ENCODE peak calls at places on chromosomes 11 and 22, in seven cellular contexts. K is colonic mucosa; V is activated naive CD8-positive, alpha-beta T cell treated with anti-CD3 and anti-CD28 coated beads, Interleukin-2, amount 50 U/mL, for 24 hours; S is mesothelial cell of epicardium; A is naive thymus-derived CD4-positive, alpha-beta T cell; U is NCI-H1436; C is IMR-90. X is an unnamed sample.

GRCh38 chr11:129313588-129314288 is 61.9 kb upstream of the BARX2 start:
- DNase-seq in V (no peak), A (no peak), K (no peak), C (peak; percentile 49), S (no peak), U (no peak), X (no peak)

GRCh38 chr11:125063429-125064043 is 431 bp downstream of the SLC37A2 start:
- DNase-seq in C (no peak), V (no peak), S (no peak), A (peak; percentile 4), U (no peak), K (no peak), X (no peak)

GRCh38 chr11:104781037-104781436 is 117.2 kb downstream of the CASP12 start:
- DNase-seq in A (no peak), V (no peak), S (no peak), U (no peak), C (no peak), K (no peak), X (no peak)

GRCh38 chr11:60841797-60842687 is at the start of gene CCDC86:
- DNase-seq in V (peak; percentile 100), S (peak; percentile 100), U (peak; percentile 90), A (peak; percentile 100), C (peak; percentile 94), K (peak; percentile 97), X (peak; percentile 92)

GRCh38 chr11:16347928-16348685 is 8.2 kb downstream of the SOX6 start:
- DNase-seq in V (no peak), K (no peak), C (peak; percentile 42), U (peak; percentile 18), A (no peak), S (no peak), X (no peak)

GRCh38 chr22:43110927-43111623 is 525 bp downstream of the BIK start:
- DNase-seq in C (no peak), V (peak; percentile 20), U (peak; percentile 6), S (no peak), A (peak; percentile 33), K (peak; percentile 50), X (no peak)

GRCh38 chr11:33624082-33624481 is 76.5 kb downstream of the C11orf91 start:
- DNase-seq in K (no peak), C (no peak), A (no peak), V (no peak), S (no peak), U (no peak), X (no peak)

GRCh38 chr11:12731841-12732336 is 57.7 kb downstream of the TEAD1 start:
- DNase-seq in S (no peak), C (peak; percentile 54), K (no peak), V (no peak), U (no peak), A (no peak), X (no peak)

GRCh38 chr11:74232316-74232950 is 61.3 kb downstream of the PPME1 start:
- DNase-seq in S (no peak), A (peak; percentile 62), C (no peak), V (no peak), K (no peak), U (no peak), X (no peak)

GRCh38 chr11:65491614-65492386 is 7.0 kb upstream of the MALAT1 start:
- DNase-seq in K (peak; percentile 91), A (no peak), U (peak; percentile 77), C (peak; percentile 98), V (no peak), S (no peak), X (peak; percentile 63)

GRCh38 chr22:38435010-38435409 is 20.0 kb downstream of the KCNJ4 start:
- DNase-seq in C (no peak), U (no peak), S (no peak), K (no peak), A (no peak), V (no peak), X (no peak)

GRCh38 chr22:22458896-22459588 is 49.5 kb downstream of the ZNF280B start:
- DNase-seq in C (no peak), A (no peak), K (no peak), S (no peak), U (no peak), V (no peak), X (no peak)

GRCh38 chr11:33687733-33688479 is 12.7 kb downstream of the C11orf91 start:
- DNase-seq in S (peak; percentile 61), U (peak; percentile 56), K (peak; percentile 60), V (peak; percentile 16), C (peak; percentile 78), A (no peak), X (no peak)

GRCh38 chr11:94832604-94833238 is 64.6 kb downstream of the AMOTL1 start:
- DNase-seq in C (no peak), A (no peak), V (no peak), U (no peak), S (no peak), K (no peak), X (no peak)

GRCh38 chr22:28349114-28349513 is 330.5 kb downstream of the TTC28 start:
- DNase-seq in A (no peak), S (no peak), V (no peak), K (no peak), C (no peak), U (no peak), X (no peak)

GRCh38 chr11:60764879-60765278 is 8.2 kb downstream of the MS4A15 start:
- DNase-seq in S (no peak), K (no peak), V (no peak), A (no peak), U (no peak), C (no peak), X (no peak)

GRCh38 chr11:10294289-10294953 is 402 bp upstream of the SBF2 start:
- DNase-seq in A (no peak), K (peak; percentile 61), U (no peak), C (peak; percentile 87), V (no peak), S (peak; percentile 70), X (no peak)

GRCh38 chr11:120239713-120240640 is at the start of gene POU2F3:
- DNase-seq in A (no peak), K (no peak), C (no peak), S (no peak), U (no peak), V (no peak), X (no peak)

GRCh38 chr22:20013382-20013871 is 3.2 kb downstream of the ARVCF start:
- DNase-seq in V (peak; percentile 61), S (peak; percentile 81), U (peak; percentile 41), C (peak; percentile 47), K (peak; percentile 43), A (no peak), X (no peak)

GRCh38 chr11:14055936-14056335 is 93.4 kb downstream of the SPON1 start:
- DNase-seq in A (no peak), K (no peak), U (no peak), C (no peak), V (no peak), S (no peak), X (no peak)

X was measured in omental fat pad.